ENCODE peak calls at places on chromosome 5, in six cellular contexts. S is AG04450, Z is A673, I is left ventricle myocardium inferior, T is prostate gland, L is H9. B is an unnamed sample.

GRCh38 chr5:180605554-180606214 is 14.4 kb upstream of the SCGB3A1 start:
- DNase-seq in S (peak; percentile 23), Z (peak; percentile 60), I (no peak), T (peak; percentile 61), L (peak; percentile 68), B (peak; percentile 78)

GRCh38 chr5:13866792-13867191 is 77.7 kb downstream of the DNAH5 start:
- DNase-seq in S (no peak), Z (peak; percentile 51), I (peak; percentile 16), T (no peak), L (no peak), B (no peak)

GRCh38 chr5:170479484-170479883 is 24.3 kb upstream of the KCNIP1 start:
- DNase-seq in S (no peak), Z (peak; percentile 28), I (no peak), T (no peak), L (peak; percentile 14), B (no peak)

GRCh38 chr5:89211836-89212235 is 328.9 kb upstream of the MEF2C start:
- DNase-seq in S (peak; percentile 52), Z (no peak), I (no peak), T (no peak), L (no peak), B (no peak)

GRCh38 chr5:10668697-10669096 is 92.3 kb downstream of the DAP start:
- DNase-seq in S (no peak), Z (no peak), I (no peak), T (no peak), L (no peak), B (no peak)

GRCh38 chr5:54944364-54944763 is 41.0 kb downstream of the ESM1 start:
- DNase-seq in S (peak; percentile 20), Z (peak; percentile 36), I (no peak), T (peak; percentile 26), L (no peak), B (no peak)

GRCh38 chr5:14178671-14179211 is 35.6 kb downstream of the TRIO start:
- DNase-seq in S (no peak), Z (peak; percentile 66), I (no peak), T (no peak), L (peak; percentile 42), B (no peak)

GRCh38 chr5:177447611-177448243 is 1.1 kb downstream of the PRR7 start:
- DNase-seq in S (no peak), Z (no peak), I (no peak), T (no peak), L (peak; percentile 87), B (no peak)

GRCh38 chr5:43409809-43410271 is 2.4 kb downstream of the CCL28 start:
- DNase-seq in S (no peak), Z (no peak), I (no peak), T (peak; percentile 56), L (no peak), B (no peak)

GRCh38 chr5:137660349-137660817 is 75.5 kb downstream of the KLHL3 start:
- DNase-seq in S (peak; percentile 67), Z (peak; percentile 72), I (peak; percentile 39), T (peak; percentile 63), L (peak; percentile 86), B (no peak)

GRCh38 chr5:148063861-148064260 is at the start of gene SPINK5:
- DNase-seq in S (no peak), Z (no peak), I (no peak), T (no peak), L (no peak), B (no peak)

GRCh38 chr5:65750938-65751337 is 28.9 kb downstream of the NLN start:
- DNase-seq in S (no peak), Z (no peak), I (no peak), T (no peak), L (no peak), B (no peak)

DNA sequence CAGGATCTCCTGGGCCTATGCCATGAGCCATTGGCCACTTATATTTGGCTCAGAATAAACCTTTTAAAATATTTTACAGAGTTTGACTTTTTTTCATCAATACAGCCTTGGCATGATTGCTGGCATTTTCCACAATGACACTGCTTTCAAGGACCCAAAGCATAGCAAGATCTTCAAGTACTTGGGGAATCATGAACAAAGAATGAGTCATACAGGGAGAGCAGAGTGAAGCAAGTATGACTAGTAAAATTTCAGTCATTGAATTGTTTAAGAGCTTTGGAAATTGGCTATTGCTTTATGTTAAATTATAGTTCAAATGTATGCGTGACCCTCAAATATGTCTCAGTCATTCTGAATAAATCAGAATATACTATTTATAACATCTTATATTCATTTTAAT is 53.0 kb downstream of the GDNF start:
- DNase-seq in S (no peak), Z (no peak), I (no peak), T (no peak), L (no peak), B (no peak)
- H3K27ac ChIP-seq in S (no peak overlapping the region), Z (no peak overlapping the region), I (no peak overlapping the region), T (no peak overlapping the region), L (no peak overlapping the region), B (no peak overlapping the region)

GRCh38 chr5:132459031-132459982 is 31.3 kb downstream of the IRF1 start:
- DNase-seq in S (no peak), Z (no peak), I (no peak), T (no peak), L (no peak), B (peak; percentile 76)

GRCh38 chr5:132461671-132462070 is 28.9 kb downstream of the IRF1 start:
- DNase-seq in S (no peak), Z (no peak), I (no peak), T (no peak), L (no peak), B (no peak)

GRCh38 chr5:132460835-132461230 is 29.7 kb downstream of the IRF1 start:
- DNase-seq in S (no peak), Z (no peak), I (no peak), T (no peak), L (no peak), B (no peak)

GRCh38 chr5:132461235-132461634 is 29.3 kb downstream of the IRF1 start:
- DNase-seq in S (no peak), Z (no peak), I (no peak), T (no peak), L (no peak), B (no peak)

GRCh38 chr5:132459983-132460834 is 30.4 kb downstream of the IRF1 start:
- DNase-seq in S (no peak), Z (peak; percentile 25), I (peak; percentile 45), T (no peak), L (no peak), B (no peak)
- TF ChIP-seq CTCF in S (peak; percentile 25), Z (peak; percentile 15), I (peak; percentile 38), T (no peak), L (peak; percentile 48), B (peak; percentile 25)

DNA sequence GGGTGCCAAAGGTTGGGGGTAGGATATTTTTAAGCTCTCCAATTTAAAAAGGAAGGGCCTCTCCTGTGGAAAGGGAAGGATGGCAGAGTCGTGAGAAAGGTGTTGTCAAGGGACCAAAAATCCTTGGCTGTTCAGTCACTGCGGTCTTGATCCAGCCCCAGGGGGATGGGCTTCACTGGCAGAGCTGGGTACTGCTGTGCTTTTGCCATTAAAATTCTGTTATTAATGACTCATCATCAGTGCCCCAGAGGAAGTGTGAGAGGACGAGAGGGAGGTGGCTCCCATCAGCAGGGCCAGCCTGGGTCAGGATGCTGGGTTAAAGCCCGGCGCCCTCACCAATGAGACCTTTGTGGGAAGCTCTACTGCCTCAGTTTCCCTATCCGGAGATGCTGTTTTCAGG is 16.7 kb downstream of the PCDH12 start:
- DNase-seq in S (no peak), Z (peak; percentile 58), I (no peak), T (no peak), L (no peak), B (no peak)
- H3K27ac ChIP-seq in S (no peak overlapping the region), Z (no peak overlapping the region), I (peak overlapping the region; percentile 69), T (no peak overlapping the region), L (no peak overlapping the region), B (peak overlapping the region; percentile 13)

DNA sequence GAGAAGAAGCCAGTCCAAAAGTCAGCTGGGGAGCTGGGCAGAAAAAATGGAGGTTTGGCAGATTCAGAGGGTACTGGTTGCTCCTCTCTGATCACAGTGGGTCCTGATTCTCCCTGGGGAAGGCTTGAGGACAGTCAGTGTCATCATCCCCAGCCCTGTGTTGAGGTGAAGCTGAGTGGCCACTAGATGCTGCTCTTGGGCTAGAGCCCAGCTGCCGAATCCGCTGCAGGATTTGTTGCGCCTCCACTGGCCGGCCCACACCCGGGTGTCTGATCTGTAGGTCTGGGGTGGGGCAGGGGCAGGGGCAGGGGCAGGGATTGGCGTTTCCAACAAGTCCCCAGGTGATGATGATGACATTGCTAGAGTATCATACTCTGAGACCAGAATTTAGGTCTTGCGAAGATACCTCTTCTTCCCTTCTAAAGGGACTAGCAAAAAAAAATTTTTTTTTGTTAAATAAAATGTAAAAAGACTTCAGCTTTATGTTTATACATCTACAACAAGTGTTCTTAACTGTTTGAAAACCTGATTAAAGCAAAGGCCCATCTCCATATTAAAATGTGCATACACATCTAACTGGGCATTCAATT is 106.8 kb downstream of the PDE6A start:
- DNase-seq in S (peak; percentile 29), Z (peak; percentile 82), I (no peak), T (peak; percentile 60), L (peak; percentile 88), B (no peak)
- TF ChIP-seq CTCF in S (peak; percentile 94), Z (peak; percentile 91), I (peak; percentile 64), T (peak; percentile 30), L (peak; percentile 85), B (peak; percentile 61)

GRCh38 chr5:997711-998110 is 10.9 kb upstream of the NKD2 start:
- DNase-seq in S (no peak), Z (no peak), I (no peak), T (no peak), L (no peak), B (peak; percentile 39)

GRCh38 chr5:997001-997474 is 11.6 kb upstream of the NKD2 start:
- DNase-seq in S (no peak), Z (peak; percentile 88), I (peak; percentile 39), T (no peak), L (peak; percentile 53), B (peak; percentile 58)

GRCh38 chr5:998975-999501 is 9.6 kb upstream of the NKD2 start:
- DNase-seq in S (no peak), Z (no peak), I (no peak), T (no peak), L (no peak), B (peak; percentile 63)

GRCh38 chr5:999724-1000123 is 8.9 kb upstream of the NKD2 start:
- DNase-seq in S (no peak), Z (no peak), I (no peak), T (no peak), L (no peak), B (no peak)

DNA sequence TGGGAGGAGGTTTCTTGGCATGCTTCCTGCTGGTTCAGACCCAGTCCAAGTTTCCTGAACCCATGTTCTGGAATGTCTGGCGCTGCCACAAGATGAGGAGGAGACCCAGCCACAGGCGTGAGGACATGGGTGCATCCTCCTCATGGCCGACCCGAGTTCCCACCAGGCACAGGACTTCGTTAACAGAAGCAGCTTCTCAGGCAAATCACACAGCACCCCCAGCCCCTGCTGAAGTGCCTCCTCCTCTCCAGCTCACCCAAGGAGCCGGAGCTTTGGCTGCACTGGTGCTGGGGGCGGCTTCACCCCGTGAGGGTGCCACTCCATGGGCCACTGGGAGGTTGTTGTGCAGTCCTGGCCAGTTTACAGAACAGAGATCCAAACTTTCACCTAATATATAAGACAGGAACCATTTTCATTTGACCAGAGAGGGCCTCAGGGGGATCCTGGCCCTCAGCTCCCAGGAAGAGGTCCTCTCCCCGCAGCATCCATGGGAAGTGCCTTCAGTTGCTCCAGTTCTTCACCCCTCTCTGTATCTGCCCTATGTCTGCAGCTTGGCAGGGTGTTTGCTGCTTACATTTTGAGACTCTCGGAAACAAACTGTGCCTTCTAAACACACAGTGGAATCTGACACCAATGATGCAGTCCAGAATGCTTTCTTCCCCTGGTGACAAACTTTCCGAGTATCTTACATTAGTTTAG is 10.2 kb upstream of the NKD2 start:
- DNase-seq in S (no peak), Z (no peak), I (peak; percentile 14), T (no peak), L (no peak), B (peak; percentile 58)
- H3K27ac ChIP-seq in S (no peak overlapping the region), Z (no peak overlapping the region), I (peak overlapping the region; percentile 34), T (no peak overlapping the region), L (no peak overlapping the region), B (peak overlapping the region; percentile 82)

GRCh38 chr5:82421119-82421518 is 143.0 kb upstream of the RPS23 start:
- DNase-seq in S (peak; percentile 61), Z (peak; percentile 46), I (no peak), T (no peak), L (no peak), B (no peak)
- TF ChIP-seq CTCF in S (peak; percentile 37), Z (no peak), I (no peak), T (no peak), L (no peak), B (no peak)